ENCODE peak calls at places on chromosome 5, in nine cellular contexts. Y is GM04504; C is ureter; U is stimulated activated CD8-positive, alpha-beta memory T cell treated with anti-CD3 and anti-CD28 coated beads, Interleukin-4, amount 100 ng/mL, for 24 hours; V is GM12891; E is NCI-H82; P is Ammon's horn; H is dorsolateral prefrontal cortex; Z is activated CD8-positive, alpha-beta memory T cell treated with anti-CD3 and anti-CD28 coated beads for 1 hour. N is an unnamed sample.

GRCh38 chr5:135833961-135834638 is 363 bp upstream of the SLC25A48 start:
- DNase-seq in Y (no peak), V (no peak), Z (no peak), C (no peak), P (no peak), U (no peak), E (no peak), H (no peak), N (no peak)

GRCh38 chr5:31806566-31806965 is 167.6 kb downstream of the PDZD2 start:
- DNase-seq in Y (no peak), Z (no peak), C (no peak), H (no peak), U (no peak), V (no peak), P (no peak), E (no peak), N (no peak)

GRCh38 chr5:73321757-73322452 is 126.7 kb downstream of the FOXD1 start:
- DNase-seq in C (no peak), U (no peak), H (no peak), V (no peak), P (no peak), Y (peak), Z (no peak), E (no peak), N (no peak)

GRCh38 chr5:67361932-67362729 is 165.5 kb upstream of the CD180 start:
- DNase-seq in U (no peak), H (no peak), V (no peak), Z (no peak), Y (no peak), P (no peak), C (no peak), E (no peak), N (no peak)

GRCh38 chr5:137649228-137649890 is 86.5 kb downstream of the KLHL3 start:
- DNase-seq in U (no peak), C (no peak), P (peak), Z (no peak), Y (peak), E (peak), V (no peak), H (no peak), N (no peak)

GRCh38 chr5:168260353-168261211 is 30.9 kb upstream of the WWC1 start:
- DNase-seq in V (no peak), U (no peak), H (no peak), Z (no peak), E (no peak), P (no peak), C (no peak), Y (no peak), N (no peak)

GRCh38 chr5:126065061-126065460 is 358.1 kb upstream of the GRAMD2B start:
- DNase-seq in P (no peak), E (no peak), Z (no peak), Y (no peak), H (no peak), V (no peak), U (no peak), C (no peak), N (no peak)

GRCh38 chr5:133714161-133714915 is 102.0 kb upstream of the FSTL4 start:
- DNase-seq in U (no peak), Z (no peak), V (no peak), H (peak), C (no peak), E (no peak), Y (no peak), P (no peak), N (peak)

GRCh38 chr5:139363937-139364336 is 19.2 kb downstream of the SLC23A1 start:
- DNase-seq in P (no peak), C (peak), Z (no peak), E (no peak), V (no peak), H (no peak), Y (no peak), U (no peak), N (no peak)

GRCh38 chr5:88398316-88398715 is 129.7 kb upstream of the TMEM161B start:
- DNase-seq in P (peak), Z (no peak), C (no peak), V (no peak), H (no peak), Y (no peak), U (no peak), E (no peak), N (no peak)

GRCh38 chr5:42309865-42310264 is 113.4 kb upstream of the GHR start:
- DNase-seq in U (no peak), C (no peak), H (no peak), V (no peak), Z (no peak), P (no peak), Y (no peak), E (no peak), N (no peak)

GRCh38 chr5:175254155-175254554 is 189.8 kb downstream of the DRD1 start:
- DNase-seq in Z (no peak), C (peak), U (no peak), V (no peak), P (no peak), H (peak), Y (no peak), E (no peak), N (no peak)

GRCh38 chr5:135592312-135593045 is 13.7 kb upstream of the CXCL14 start:
- DNase-seq in C (no peak), Z (no peak), E (no peak), Y (no peak), V (no peak), U (no peak), P (no peak), H (no peak), N (no peak)

N was measured in frontal cortex.